ENCODE peak calls at places on chromosome 4, in four cellular contexts. D is GM23248, S is caudate nucleus, U is neural progenitor cell. G is an unnamed sample.

GRCh38 chr4:185859106-185859505 is 47.1 kb upstream of the SORBS2 start:
- DNase-seq in D (no peak), S (no peak), U (no peak), G (no peak)

GRCh38 chr4:35052546-35052945 is 1191.8 kb downstream of the ARAP2 start:
- DNase-seq in D (no peak), S (no peak), U (no peak), G (no peak)

GRCh38 chr4:36088542-36088941 is 155.8 kb downstream of the ARAP2 start:
- DNase-seq in D (no peak), S (no peak), U (peak), G (no peak)

GRCh38 chr4:14345356-14345775 is 656.9 kb upstream of the CPEB2 start:
- DNase-seq in D (peak), S (no peak), U (no peak), G (no peak)

GRCh38 chr4:70515342-70516245 is 2.8 kb upstream of the AMTN start:
- DNase-seq in D (peak), S (no peak), U (no peak), G (no peak)

GRCh38 chr4:33709247-33709646 is 2535.1 kb downstream of the ARAP2 start:
- DNase-seq in D (peak), S (no peak), U (no peak), G (no peak)

GRCh38 chr4:72063726-72064125 is 31.9 kb downstream of the NPFFR2 start:
- DNase-seq in D (no peak), S (no peak), U (no peak), G (no peak)

GRCh38 chr4:87188063-87188462 is 32.4 kb downstream of the KLHL8 start:
- DNase-seq in D (no peak), S (no peak), U (no peak), G (no peak)

GRCh38 chr4:147737623-147738022 is 5.7 kb downstream of the ARHGAP10 start:
- DNase-seq in D (no peak), S (no peak), U (peak), G (no peak)

GRCh38 chr4:88803600-88804096 is 106.0 kb upstream of the NAP1L5 start:
- DNase-seq in D (peak), S (no peak), U (no peak), G (no peak)

GRCh38 chr4:119005888-119006287 is 117.2 kb downstream of the SYNPO2 start:
- DNase-seq in D (no peak), S (no peak), U (no peak), G (no peak)

GRCh38 chr4:182495111-182495510 is 251.9 kb downstream of the TENM3 start:
- DNase-seq in D (no peak), S (no peak), U (no peak), G (no peak)

GRCh38 chr4:139913398-139913990 is 240.5 kb downstream of the MAML3 start:
- DNase-seq in D (peak), S (no peak), U (no peak), G (no peak)

GRCh38 chr4:88672987-88673386 is 24.6 kb downstream of the NAP1L5 start:
- DNase-seq in D (peak), S (no peak), U (peak), G (no peak)

GRCh38 chr4:107794001-107794400 is 30.7 kb upstream of the SGMS2 start:
- DNase-seq in D (no peak), S (no peak), U (peak), G (no peak)